ENCODE peak calls at places on chromosomes 4 and X, in seven cellular contexts. One of them, this sample, is unnamed.

GRCh38 chr4:186472948-186473347 is 82.4 kb downstream of the MTNR1A start:
- DNase-seq in suprapubic skin: no peak
- DNase-seq in fibroblast of lung: peak
- DNase-seq in uterus: no peak
- DNase-seq in CD4-positive, alpha-beta T cell: no peak
- DNase-seq in heart right ventricle: no peak
- DNase-seq in nephron progenitor cell: peak
- DNase-seq in this sample: no peak

GRCh38 chr4:78984593-78984992 is 45.4 kb upstream of the PAQR3 start:
- DNase-seq in suprapubic skin: no peak
- DNase-seq in fibroblast of lung: no peak
- DNase-seq in uterus: no peak
- DNase-seq in CD4-positive, alpha-beta T cell: no peak
- DNase-seq in heart right ventricle: no peak
- DNase-seq in nephron progenitor cell: no peak
- DNase-seq in this sample: no peak

GRCh38 chr4:39259571-39260330 is 77.4 kb downstream of the WDR19 start:
- DNase-seq in suprapubic skin: no peak
- DNase-seq in fibroblast of lung: peak
- DNase-seq in uterus: no peak
- DNase-seq in CD4-positive, alpha-beta T cell: no peak
- DNase-seq in heart right ventricle: no peak
- DNase-seq in nephron progenitor cell: no peak
- DNase-seq in this sample: no peak

GRCh38 chrX:48934581-48935331 is 15.9 kb upstream of the PIM2 start:
- DNase-seq in suprapubic skin: no peak
- DNase-seq in fibroblast of lung: no peak
- DNase-seq in uterus: no peak
- DNase-seq in CD4-positive, alpha-beta T cell: no peak
- DNase-seq in heart right ventricle: no peak
- DNase-seq in nephron progenitor cell: no peak
- DNase-seq in this sample: no peak

GRCh38 chr4:33386761-33387160 is 2666.6 kb downstream of the PCDH7 start:
- DNase-seq in suprapubic skin: no peak
- DNase-seq in fibroblast of lung: no peak
- DNase-seq in uterus: no peak
- DNase-seq in CD4-positive, alpha-beta T cell: no peak
- DNase-seq in heart right ventricle: no peak
- DNase-seq in nephron progenitor cell: no peak
- DNase-seq in this sample: no peak

GRCh38 chrX:57266275-57266674 is 20.2 kb upstream of the FAAH2 start:
- DNase-seq in suprapubic skin: no peak
- DNase-seq in fibroblast of lung: no peak
- DNase-seq in uterus: no peak
- DNase-seq in CD4-positive, alpha-beta T cell: no peak
- DNase-seq in heart right ventricle: no peak
- DNase-seq in nephron progenitor cell: no peak
- DNase-seq in this sample: no peak

GRCh38 chr4:912548-913279 is 19.4 kb downstream of the GAK start:
- DNase-seq in suprapubic skin: no peak
- DNase-seq in fibroblast of lung: no peak
- DNase-seq in uterus: peak
- DNase-seq in CD4-positive, alpha-beta T cell: no peak
- DNase-seq in heart right ventricle: no peak
- DNase-seq in nephron progenitor cell: no peak
- DNase-seq in this sample: peak

GRCh38 chr4:80566203-80566872 is 230.8 kb downstream of the CFAP299 start:
- DNase-seq in suprapubic skin: no peak
- DNase-seq in fibroblast of lung: peak
- DNase-seq in uterus: no peak
- DNase-seq in CD4-positive, alpha-beta T cell: no peak
- DNase-seq in heart right ventricle: no peak
- DNase-seq in nephron progenitor cell: no peak
- DNase-seq in this sample: no peak

GRCh38 chr4:74038161-74039064 is at the start of gene CXCL3:
- DNase-seq in suprapubic skin: peak
- DNase-seq in fibroblast of lung: peak
- DNase-seq in uterus: peak
- DNase-seq in CD4-positive, alpha-beta T cell: no peak
- DNase-seq in heart right ventricle: peak
- DNase-seq in nephron progenitor cell: peak
- DNase-seq in this sample: peak

GRCh38 chr4:68366600-68366999 is 16.7 kb upstream of the YTHDC1 start:
- DNase-seq in suprapubic skin: no peak
- DNase-seq in fibroblast of lung: no peak
- DNase-seq in uterus: no peak
- DNase-seq in CD4-positive, alpha-beta T cell: no peak
- DNase-seq in heart right ventricle: no peak
- DNase-seq in nephron progenitor cell: no peak
- DNase-seq in this sample: no peak

GRCh38 chrX:12610079-12610478 is 181.1 kb upstream of the PRPS2 start:
- DNase-seq in suprapubic skin: no peak
- DNase-seq in fibroblast of lung: peak
- DNase-seq in uterus: no peak
- DNase-seq in CD4-positive, alpha-beta T cell: no peak
- DNase-seq in heart right ventricle: no peak
- DNase-seq in nephron progenitor cell: no peak
- DNase-seq in this sample: no peak

GRCh38 chr4:175509320-175509719 is 302.7 kb downstream of the GPM6A start:
- DNase-seq in suprapubic skin: no peak
- DNase-seq in fibroblast of lung: no peak
- DNase-seq in uterus: no peak
- DNase-seq in CD4-positive, alpha-beta T cell: no peak
- DNase-seq in heart right ventricle: no peak
- DNase-seq in nephron progenitor cell: no peak
- DNase-seq in this sample: no peak

GRCh38 chr4:1222036-1222789 is 26.7 kb downstream of the CTBP1 start:
- DNase-seq in suprapubic skin: no peak
- DNase-seq in fibroblast of lung: no peak
- DNase-seq in uterus: no peak
- DNase-seq in CD4-positive, alpha-beta T cell: no peak
- DNase-seq in heart right ventricle: no peak
- DNase-seq in nephron progenitor cell: no peak
- DNase-seq in this sample: no peak

DNA sequence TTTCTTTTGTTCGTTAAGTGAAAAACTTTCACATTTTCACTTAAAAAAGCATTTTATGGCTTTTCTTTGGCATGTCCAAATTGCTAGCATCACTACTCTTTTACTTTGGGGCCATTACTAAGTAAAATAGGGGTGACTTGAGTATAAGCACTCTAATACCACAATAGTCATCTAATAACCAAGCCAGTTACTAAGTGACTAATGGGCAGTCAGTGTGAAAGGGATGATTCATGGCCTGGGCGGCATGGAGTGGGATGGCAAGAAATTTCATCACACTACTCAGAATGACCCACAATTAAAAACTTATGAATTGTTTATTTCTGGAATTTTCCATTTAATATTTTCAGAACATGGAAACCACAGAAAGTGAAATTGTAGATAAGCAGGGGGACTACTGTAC is 60.9 kb downstream of the BMP15 start:
- DNase-seq in suprapubic skin: no peak
- DNase-seq in fibroblast of lung: peak
- DNase-seq in uterus: no peak
- DNase-seq in CD4-positive, alpha-beta T cell: no peak
- DNase-seq in heart right ventricle: no peak
- DNase-seq in nephron progenitor cell: no peak
- DNase-seq in this sample: no peak
- TF ChIP-seq CTCF in suprapubic skin: no peak
- TF ChIP-seq CTCF in fibroblast of lung: no peak
- TF ChIP-seq CTCF in uterus: no peak
- TF ChIP-seq CTCF in CD4-positive, alpha-beta T cell: no peak
- TF ChIP-seq CTCF in heart right ventricle: no peak
- TF ChIP-seq CTCF in nephron progenitor cell: no peak
- TF ChIP-seq CTCF in this sample: no peak

DNA sequence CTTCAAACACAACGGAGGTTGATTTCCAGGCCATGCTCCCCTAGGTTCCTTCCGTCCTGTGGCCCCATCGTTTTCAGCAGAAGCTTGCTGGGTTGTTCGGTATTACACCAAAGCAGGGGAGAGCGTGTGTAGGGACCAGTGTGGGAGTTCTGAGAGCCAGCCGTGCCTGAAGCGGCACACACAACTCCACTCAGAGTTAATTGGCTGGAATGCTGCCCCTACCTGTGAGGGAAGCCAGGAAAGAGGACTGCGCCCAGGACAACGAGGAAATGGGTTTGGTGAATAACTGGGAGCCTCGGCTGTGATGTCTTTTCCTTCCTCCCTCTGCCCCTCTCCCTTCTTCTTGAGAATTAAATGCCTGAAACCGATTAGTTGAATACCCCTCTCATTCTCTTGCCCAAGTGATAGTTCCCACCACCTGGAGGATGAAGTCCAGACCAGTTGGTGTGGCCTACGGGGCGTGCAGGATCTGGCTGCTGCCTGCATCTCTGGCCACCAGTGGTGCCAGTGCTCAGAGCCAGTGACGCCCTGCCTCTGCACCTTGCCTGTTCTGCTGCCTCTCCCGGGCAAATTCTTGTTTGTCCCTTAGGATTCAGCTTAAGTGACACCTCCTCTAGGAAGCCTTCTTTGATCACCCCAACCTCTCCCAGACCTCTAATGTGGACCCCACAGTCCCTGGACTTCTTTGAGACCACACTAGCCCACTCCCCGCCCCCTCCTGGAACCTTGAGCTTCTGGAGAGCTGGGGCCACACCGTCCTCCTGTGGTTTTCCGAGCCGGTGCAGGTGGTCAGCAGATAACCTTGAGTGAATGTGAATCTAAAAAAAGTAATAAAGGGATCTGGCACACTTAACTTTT is 33.6 kb downstream of the TBC1D14 start:
- DNase-seq in suprapubic skin: no peak
- DNase-seq in fibroblast of lung: no peak
- DNase-seq in uterus: no peak
- DNase-seq in CD4-positive, alpha-beta T cell: no peak
- DNase-seq in heart right ventricle: no peak
- DNase-seq in nephron progenitor cell: no peak
- DNase-seq in this sample: no peak
- TF ChIP-seq CTCF in suprapubic skin: no peak
- TF ChIP-seq CTCF in fibroblast of lung: no peak
- TF ChIP-seq CTCF in uterus: no peak
- TF ChIP-seq CTCF in CD4-positive, alpha-beta T cell: no peak
- TF ChIP-seq CTCF in heart right ventricle: no peak
- TF ChIP-seq CTCF in nephron progenitor cell: no peak
- TF ChIP-seq CTCF in this sample: no peak

DNA sequence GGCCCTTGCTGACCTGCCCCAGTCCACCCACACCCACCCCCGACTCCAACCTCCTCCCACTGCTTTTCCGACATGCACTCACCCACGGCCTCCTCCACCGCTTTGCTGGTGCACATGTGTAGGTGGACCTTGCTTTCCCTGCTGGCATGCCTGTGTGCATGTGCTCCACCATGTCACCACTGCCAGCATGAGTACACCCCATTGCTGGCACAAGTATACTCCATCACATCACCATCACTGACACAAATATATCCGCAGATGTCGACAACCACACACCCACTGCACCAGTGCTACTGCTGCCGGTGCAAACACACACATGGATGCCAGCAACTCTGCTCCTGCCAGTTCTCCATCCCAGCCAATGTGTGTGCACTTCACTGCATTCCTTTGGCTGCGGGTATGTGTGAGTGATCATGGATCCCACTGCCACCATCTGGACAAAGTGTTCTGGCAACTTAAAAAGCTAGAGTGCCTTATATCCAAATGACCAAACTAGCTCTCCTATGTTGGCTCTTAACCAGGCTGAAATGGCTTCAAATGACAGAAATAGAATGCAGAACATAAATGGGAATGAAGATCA is 1072.3 kb downstream of the RAPGEF2 start:
- DNase-seq in suprapubic skin: no peak
- DNase-seq in fibroblast of lung: no peak
- DNase-seq in uterus: no peak
- DNase-seq in CD4-positive, alpha-beta T cell: no peak
- DNase-seq in heart right ventricle: no peak
- DNase-seq in nephron progenitor cell: no peak
- DNase-seq in this sample: no peak
- TF ChIP-seq CTCF in suprapubic skin: no peak
- TF ChIP-seq CTCF in fibroblast of lung: no peak
- TF ChIP-seq CTCF in uterus: no peak
- TF ChIP-seq CTCF in CD4-positive, alpha-beta T cell: no peak
- TF ChIP-seq CTCF in heart right ventricle: no peak
- TF ChIP-seq CTCF in nephron progenitor cell: no peak
- TF ChIP-seq CTCF in this sample: no peak

DNA sequence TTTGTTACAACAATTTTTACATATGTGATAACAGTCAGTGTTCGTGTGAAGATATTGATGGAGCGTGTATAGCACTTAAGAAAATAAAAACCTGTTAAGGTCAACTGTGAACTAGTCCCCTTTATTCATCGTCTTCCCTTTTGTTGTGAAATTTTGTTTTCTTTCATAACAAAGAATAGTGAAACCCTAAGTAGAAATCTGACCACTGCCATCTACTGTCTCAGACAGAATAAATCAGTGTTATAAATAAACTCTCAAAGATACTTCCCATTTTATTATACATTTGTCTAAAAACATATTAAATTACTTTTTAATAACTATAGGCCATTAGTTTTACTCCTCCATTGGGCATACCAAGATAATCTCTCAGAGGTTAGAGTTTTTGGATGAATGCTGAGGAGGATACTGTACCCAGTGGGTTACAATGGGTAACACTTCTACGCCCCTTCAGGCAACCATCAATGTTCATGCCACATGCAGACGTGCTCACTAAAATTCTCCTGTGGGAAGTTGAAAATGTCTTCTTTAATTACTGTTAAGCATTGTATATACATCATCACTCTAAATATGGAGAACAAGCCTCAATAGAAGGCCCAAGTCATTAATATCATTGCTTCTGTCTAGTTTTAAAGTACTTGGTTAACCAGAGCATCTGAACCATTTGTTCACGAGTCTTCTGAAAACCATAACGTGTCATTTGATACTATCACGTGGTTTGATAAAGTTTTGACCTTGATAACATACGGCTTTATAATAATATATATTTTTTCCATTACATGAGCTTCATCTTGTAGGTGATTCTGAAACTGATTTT is 171.2 kb downstream of the TMA16 start:
- DNase-seq in suprapubic skin: no peak
- DNase-seq in fibroblast of lung: no peak
- DNase-seq in uterus: no peak
- DNase-seq in CD4-positive, alpha-beta T cell: no peak
- DNase-seq in heart right ventricle: no peak
- DNase-seq in nephron progenitor cell: no peak
- DNase-seq in this sample: no peak
- TF ChIP-seq CTCF in suprapubic skin: no peak
- TF ChIP-seq CTCF in fibroblast of lung: peak
- TF ChIP-seq CTCF in uterus: no peak
- TF ChIP-seq CTCF in CD4-positive, alpha-beta T cell: no peak
- TF ChIP-seq CTCF in heart right ventricle: no peak
- TF ChIP-seq CTCF in nephron progenitor cell: no peak
- TF ChIP-seq CTCF in this sample: no peak

GRCh38 chrX:47523713-47524166 is 37.3 kb upstream of the ARAF start:
- DNase-seq in suprapubic skin: no peak
- DNase-seq in fibroblast of lung: no peak
- DNase-seq in uterus: no peak
- DNase-seq in CD4-positive, alpha-beta T cell: no peak
- DNase-seq in heart right ventricle: no peak
- DNase-seq in nephron progenitor cell: no peak
- DNase-seq in this sample: no peak
- TF ChIP-seq CTCF in suprapubic skin: no peak
- TF ChIP-seq CTCF in fibroblast of lung: no peak
- TF ChIP-seq CTCF in uterus: peak
- TF ChIP-seq CTCF in CD4-positive, alpha-beta T cell: peak
- TF ChIP-seq CTCF in heart right ventricle: no peak
- TF ChIP-seq CTCF in nephron progenitor cell: no peak
- TF ChIP-seq CTCF in this sample: no peak

GRCh38 chrX:133745361-133745760 is 240.0 kb downstream of the GPC3 start:
- DNase-seq in suprapubic skin: no peak
- DNase-seq in fibroblast of lung: no peak
- DNase-seq in uterus: no peak
- DNase-seq in CD4-positive, alpha-beta T cell: no peak
- DNase-seq in heart right ventricle: no peak
- DNase-seq in nephron progenitor cell: no peak
- DNase-seq in this sample: no peak
- TF ChIP-seq CTCF in suprapubic skin: no peak
- TF ChIP-seq CTCF in fibroblast of lung: no peak
- TF ChIP-seq CTCF in uterus: no peak
- TF ChIP-seq CTCF in CD4-positive, alpha-beta T cell: peak
- TF ChIP-seq CTCF in heart right ventricle: no peak
- TF ChIP-seq CTCF in nephron progenitor cell: no peak
- TF ChIP-seq CTCF in this sample: no peak